ENCODE peak calls at places on chromosome 21, in eight cellular contexts. One of them, this sample, is unnamed.

GRCh38 chr21:41767606-41768370 is 936 bp upstream of the RIPK4 start:
- DNase-seq in thyroid gland: peak
- DNase-seq in T1000: no peak
- DNase-seq in T-helper 9 cell: no peak
- DNase-seq in IMR-90: peak
- DNase-seq in Right ventricle myocardium superior: no peak
- DNase-seq in breast epithelium: no peak
- DNase-seq in AG10803: no peak
- DNase-seq in this sample: peak

GRCh38 chr21:32884062-32884461 is 112.5 kb upstream of the PAXBP1 start:
- DNase-seq in thyroid gland: no peak
- DNase-seq in T1000: no peak
- DNase-seq in T-helper 9 cell: no peak
- DNase-seq in IMR-90: no peak
- DNase-seq in Right ventricle myocardium superior: no peak
- DNase-seq in breast epithelium: no peak
- DNase-seq in AG10803: no peak
- DNase-seq in this sample: no peak

GRCh38 chr21:34351786-34352241 is 12.0 kb upstream of the KCNE2 start:
- DNase-seq in thyroid gland: peak
- DNase-seq in T1000: no peak
- DNase-seq in T-helper 9 cell: no peak
- DNase-seq in IMR-90: peak
- DNase-seq in Right ventricle myocardium superior: peak
- DNase-seq in breast epithelium: peak
- DNase-seq in AG10803: peak
- DNase-seq in this sample: peak

GRCh38 chr21:35511298-35512162 is 462.4 kb upstream of the RUNX1 start:
- DNase-seq in thyroid gland: no peak
- DNase-seq in T1000: no peak
- DNase-seq in T-helper 9 cell: no peak
- DNase-seq in IMR-90: peak
- DNase-seq in Right ventricle myocardium superior: no peak
- DNase-seq in breast epithelium: no peak
- DNase-seq in AG10803: peak
- DNase-seq in this sample: no peak

GRCh38 chr21:32257952-32258785 is 20.7 kb downstream of the MIS18A start:
- DNase-seq in thyroid gland: peak
- DNase-seq in T1000: peak
- DNase-seq in T-helper 9 cell: peak
- DNase-seq in IMR-90: peak
- DNase-seq in Right ventricle myocardium superior: peak
- DNase-seq in breast epithelium: peak
- DNase-seq in AG10803: peak
- DNase-seq in this sample: peak

GRCh38 chr21:37546949-37547614 is 180.5 kb downstream of the DYRK1A start:
- DNase-seq in thyroid gland: no peak
- DNase-seq in T1000: no peak
- DNase-seq in T-helper 9 cell: no peak
- DNase-seq in IMR-90: no peak
- DNase-seq in Right ventricle myocardium superior: no peak
- DNase-seq in breast epithelium: no peak
- DNase-seq in AG10803: peak
- DNase-seq in this sample: peak

GRCh38 chr21:42313501-42313969 is 1.7 kb downstream of the TFF3 start:
- DNase-seq in thyroid gland: peak
- DNase-seq in T1000: no peak
- DNase-seq in T-helper 9 cell: no peak
- DNase-seq in IMR-90: no peak
- DNase-seq in Right ventricle myocardium superior: no peak
- DNase-seq in breast epithelium: no peak
- DNase-seq in AG10803: no peak
- DNase-seq in this sample: no peak

GRCh38 chr21:26842976-26843911 is 2.0 kb downstream of the ADAMTS1 start:
- DNase-seq in thyroid gland: peak
- DNase-seq in T1000: peak
- DNase-seq in T-helper 9 cell: no peak
- DNase-seq in IMR-90: peak
- DNase-seq in Right ventricle myocardium superior: peak
- DNase-seq in breast epithelium: peak
- DNase-seq in AG10803: peak
- DNase-seq in this sample: peak